ENCODE peak calls at places on chromosome 2, in nine cellular contexts. I, S, Z, K, C, L, H, O and E are unnamed samples.

GRCh38 chr2:76469066-76469465 is 758.4 kb upstream of the GCFC2 start:
- DNase-seq in Z (no peak), L (no peak), O (no peak), C (no peak), I (no peak), S (no peak), K (no peak), H (no peak), E (no peak)

GRCh38 chr2:160241251-160242137 is 41.4 kb upstream of the ITGB6 start:
- DNase-seq in H (no peak), O (no peak), S (peak), Z (no peak), K (no peak), C (no peak), I (no peak), L (no peak), E (no peak)

GRCh38 chr2:107635883-107636282 is 190.8 kb upstream of the RGPD4 start:
- DNase-seq in C (no peak), S (peak), I (no peak), K (no peak), O (no peak), Z (no peak), L (no peak), H (no peak), E (no peak)

GRCh38 chr2:142742301-142743214 is 134.9 kb upstream of the KYNU start:
- DNase-seq in O (no peak), L (no peak), S (peak), K (no peak), Z (no peak), I (no peak), H (no peak), C (no peak), E (no peak)

GRCh38 chr2:41920812-41921211 is 127.0 kb upstream of the PKDCC start:
- DNase-seq in K (no peak), C (no peak), S (no peak), I (no peak), H (no peak), O (no peak), Z (no peak), L (no peak), E (no peak)

GRCh38 chr2:231245253-231246094 is 47.0 kb downstream of the ARMC9 start:
- DNase-seq in C (no peak), S (peak), I (no peak), K (no peak), Z (no peak), O (no peak), L (peak), H (no peak), E (no peak)

GRCh38 chr2:242060212-242060835 is 190.8 kb downstream of the RTP5 start:
- DNase-seq in K (no peak), L (no peak), I (no peak), O (no peak), H (no peak), C (no peak), S (peak), Z (no peak), E (no peak)

GRCh38 chr2:70354264-70354949 is 52.5 kb upstream of the FAM136A start:
- DNase-seq in S (peak), O (no peak), I (no peak), K (no peak), H (no peak), L (no peak), Z (no peak), C (no peak), E (no peak)